ENCODE peak calls at places on chromosome 4, in five cellular contexts. P, Z, W, C and L are unnamed samples.
A peak's percentile ranks its signal among the peaks of the same experiment; 100 is the strongest.

GRCh38 chr4:24912252-24913098 is at the start of gene CCDC149:
- DNase-seq in P (no peak), C (peak; percentile 79), W (peak; percentile 74), Z (peak; percentile 89), L (peak; percentile 72)

GRCh38 chr4:109947457-109947856 is 34.8 kb downstream of the EGF start:
- DNase-seq in Z (no peak), P (no peak), C (no peak), W (peak; percentile 65), L (no peak)

GRCh38 chr4:113760094-113760851 is 1.3 kb downstream of the CAMK2D start:
- DNase-seq in C (peak; percentile 49), W (peak; percentile 59), Z (peak; percentile 32), P (peak; percentile 58), L (peak; percentile 11)

GRCh38 chr4:109560687-109561452 is 824 bp downstream of the MCUB start:
- DNase-seq in Z (no peak), W (peak; percentile 84), P (peak; percentile 77), C (peak; percentile 57), L (peak; percentile 53)

GRCh38 chr4:20829958-20830357 is 129.7 kb downstream of the PACRGL start:
- DNase-seq in Z (no peak), P (no peak), W (peak; percentile 4), C (no peak), L (no peak)

GRCh38 chr4:2694691-2695090 is 61.4 kb downstream of the TNIP2 start:
- DNase-seq in W (peak; percentile 69), P (no peak), Z (no peak), C (no peak), L (no peak)

GRCh38 chr4:175109933-175110332 is 191.8 kb downstream of the ADAM29 start:
- DNase-seq in W (no peak), Z (no peak), C (no peak), P (no peak), L (no peak)

GRCh38 chr4:10122236-10122932 is 5.8 kb upstream of the WDR1 start:
- DNase-seq in W (no peak), Z (no peak), C (no peak), P (no peak), L (no peak)

GRCh38 chr4:88440146-88440545 is 16.8 kb upstream of the HERC5 start:
- DNase-seq in Z (no peak), P (no peak), C (no peak), W (no peak), L (no peak)

GRCh38 chr4:79869597-79870336 is 203.3 kb downstream of the ANTXR2 start:
- DNase-seq in W (no peak), P (no peak), C (no peak), Z (no peak), L (no peak)

GRCh38 chr4:88511236-88511635 is 12.3 kb downstream of the PYURF start:
- DNase-seq in C (no peak), Z (no peak), P (no peak), W (no peak), L (no peak)

GRCh38 chr4:109967798-109968520 is 55.3 kb downstream of the EGF start:
- DNase-seq in P (no peak), W (peak; percentile 77), C (no peak), Z (no peak), L (no peak)

GRCh38 chr4:2924286-2924685 is 38.9 kb downstream of the NOP14 start:
- DNase-seq in C (peak; percentile 32), W (no peak), Z (peak; percentile 24), P (peak; percentile 35), L (no peak)

GRCh38 chr4:2829933-2830451 is 13.7 kb upstream of the ADD1 start:
- DNase-seq in Z (no peak), W (peak; percentile 50), P (no peak), C (peak; percentile 32), L (no peak)

GRCh38 chr4:26791346-26791745 is 69.3 kb upstream of the STIM2 start:
- DNase-seq in P (no peak), W (no peak), C (no peak), Z (no peak), L (no peak)

GRCh38 chr4:8295471-8295870 is 25.9 kb downstream of the HTRA3 start:
- DNase-seq in W (no peak), C (peak; percentile 29), Z (no peak), P (peak; percentile 13), L (no peak)

GRCh38 chr4:144645621-144646522 is at the start of gene HHIP:
- DNase-seq in W (peak; percentile 78), C (peak; percentile 52), Z (peak; percentile 31), P (no peak), L (peak; percentile 21)

GRCh38 chr4:80206541-80207171 is 9.4 kb downstream of the PRDM8 start:
- DNase-seq in P (no peak), C (peak; percentile 79), Z (no peak), W (no peak), L (no peak)

GRCh38 chr4:75498041-75498440 is 16.2 kb downstream of the RCHY1 start:
- DNase-seq in C (no peak), W (peak; percentile 70), P (no peak), Z (no peak), L (no peak)

GRCh38 chr4:82201303-82201702 is 172.5 kb downstream of the HNRNPD start:
- DNase-seq in P (no peak), W (peak; percentile 50), C (no peak), Z (peak; percentile 42), L (no peak)

GRCh38 chr4:185283723-185284122 is 74.3 kb downstream of the SNX25 start:
- DNase-seq in P (no peak), Z (no peak), W (peak; percentile 58), C (no peak), L (no peak)

GRCh38 chr4:169437299-169438047 is 166.7 kb upstream of the SH3RF1 start:
- DNase-seq in Z (no peak), C (no peak), P (no peak), W (no peak), L (no peak)

GRCh38 chr4:1983846-1984405 is 24.8 kb downstream of the NELFA start:
- DNase-seq in W (no peak), Z (no peak), P (no peak), C (no peak), L (no peak)

GRCh38 chr4:8703401-8703696 is 110.8 kb downstream of the CPZ start:
- DNase-seq in Z (peak; percentile 8), W (no peak), P (no peak), C (peak; percentile 17), L (no peak)

GRCh38 chr4:90842960-90843359 is 715.8 kb downstream of the CCSER1 start:
- DNase-seq in P (no peak), Z (no peak), W (no peak), C (no peak), L (no peak)

GRCh38 chr4:182231080-182231479 is 12.1 kb upstream of the TENM3 start:
- DNase-seq in P (no peak), Z (no peak), C (no peak), W (peak; percentile 94), L (no peak)

GRCh38 chr4:30717208-30718020 is 2.8 kb upstream of the PCDH7 start:
- DNase-seq in P (no peak), W (peak; percentile 86), C (peak; percentile 52), Z (peak; percentile 38), L (peak; percentile 52)

GRCh38 chr4:77001907-77002306 is 52.4 kb downstream of the SEPTIN11 start:
- DNase-seq in C (no peak), W (peak; percentile 82), P (no peak), Z (no peak), L (peak; percentile 8)

GRCh38 chr4:157983300-157983699 is 189.5 kb downstream of the GASK1B start:
- DNase-seq in P (no peak), C (no peak), Z (no peak), W (no peak), L (no peak)

GRCh38 chr4:74624351-74625151 is 169.8 kb downstream of the BTC start:
- DNase-seq in P (no peak), W (peak; percentile 95), Z (no peak), C (no peak), L (no peak)

GRCh38 chr4:159298502-159298901 is 195.6 kb downstream of the RAPGEF2 start:
- DNase-seq in Z (no peak), W (peak; percentile 91), P (no peak), C (no peak), L (peak; percentile 84)

DNA sequence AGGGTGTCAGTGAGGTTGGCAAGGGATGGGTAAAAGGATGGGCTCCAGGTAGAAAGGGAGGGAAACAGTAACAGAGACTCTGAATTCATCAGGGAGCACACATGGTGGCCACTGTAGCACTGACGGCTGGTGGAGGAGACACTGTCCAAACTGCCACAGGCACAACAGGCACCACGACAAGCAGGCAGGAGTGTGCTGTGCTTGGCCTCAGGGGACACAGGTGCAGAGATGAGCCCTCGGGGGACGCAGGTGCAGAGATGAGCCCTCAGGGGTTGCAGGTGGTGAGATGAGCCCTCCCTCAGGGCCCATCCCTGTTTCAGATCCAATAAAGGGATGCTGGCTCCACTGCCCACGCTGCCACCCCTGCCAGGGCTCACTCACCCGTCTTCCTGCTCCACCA is 7.6 kb downstream of the PDE6B start:
- DNase-seq in W (no peak), P (peak; percentile 17), C (peak; percentile 26), Z (no peak), L (no peak)
- H3K9me3 ChIP-seq in W (no peaks in the 10 kb centered on the region), P (no peaks in the 10 kb centered on the region), C (no peaks in the 10 kb centered on the region), Z (peaks cover 15% of the 10 kb centered on the region), L (no peaks in the 10 kb centered on the region)

DNA sequence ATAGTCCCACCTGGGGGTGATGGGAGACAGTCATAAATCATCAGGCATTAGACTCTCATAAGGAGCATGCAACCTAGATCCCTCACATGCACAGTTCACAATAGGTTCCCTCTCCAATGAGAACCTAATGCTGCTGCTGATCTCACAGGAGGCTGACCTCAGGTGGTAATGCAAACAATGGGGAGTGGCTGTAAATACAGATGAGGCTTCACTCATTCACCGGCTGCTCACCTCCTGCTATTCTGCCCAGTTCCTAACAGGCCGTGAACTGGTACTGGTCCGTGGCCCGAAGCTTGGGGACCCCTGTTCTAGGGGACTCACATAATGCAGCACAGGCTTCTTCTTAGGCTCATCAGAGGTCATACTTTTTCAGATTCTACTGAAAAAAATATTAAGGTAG is 625.9 kb upstream of the AGA start:
- DNase-seq in P (no peak), C (no peak), Z (no peak), W (no peak), L (no peak)
- H3K9me3 ChIP-seq in P (no peaks in the 10 kb centered on the region), C (no peaks in the 10 kb centered on the region), Z (no peaks in the 10 kb centered on the region), W (no peaks in the 10 kb centered on the region), L (no peaks in the 10 kb centered on the region)

GRCh38 chr4:404006-404405 is 66.4 kb downstream of the ZNF141 start:
- DNase-seq in Z (no peak), W (no peak), P (no peak), C (no peak), L (no peak)
- H3K9me3 ChIP-seq in Z (peaks cover 94% of the 10 kb centered on the region), W (no peaks in the 10 kb centered on the region), P (no peaks in the 10 kb centered on the region), C (peaks cover 36% of the 10 kb centered on the region), L (no peaks in the 10 kb centered on the region)

GRCh38 chr4:166827167-166827566 is 407.1 kb downstream of the SPOCK3 start:
- DNase-seq in W (no peak), P (no peak), Z (peak; percentile 40), C (no peak), L (no peak)
- H3K9me3 ChIP-seq in W (no peaks in the 10 kb centered on the region), P (no peaks in the 10 kb centered on the region), Z (no peaks in the 10 kb centered on the region), C (no peaks in the 10 kb centered on the region), L (no peaks in the 10 kb centered on the region)